ENCODE peak calls at places on chromosomes 4 and X, in four cellular contexts. Z, D, R and J are unnamed samples.

GRCh38 chr4:134313591-134313990 is 112.0 kb upstream of the PABPC4L start:
- DNase-seq in R (no peak), Z (no peak), D (no peak), J (no peak)

GRCh38 chrX:148499638-148500427 is 584 bp upstream of the AFF2 start:
- DNase-seq in Z (no peak), D (no peak), R (no peak), J (no peak)

GRCh38 chr4:149135062-149135461 is 680.6 kb downstream of the IQCM start:
- DNase-seq in R (no peak), D (no peak), Z (no peak), J (no peak)

GRCh38 chr4:182914357-182914756 is 2.8 kb downstream of the DCTD start:
- DNase-seq in Z (no peak), D (no peak), R (no peak), J (no peak)

GRCh38 chr4:185237185-185237584 is 27.8 kb downstream of the SNX25 start:
- DNase-seq in Z (no peak), R (no peak), D (no peak), J (no peak)

GRCh38 chrX:130300010-130300282 is 31.2 kb upstream of the ZNF280C start:
- DNase-seq in D (no peak), R (no peak), Z (no peak), J (no peak)

GRCh38 chr4:114474401-114474800 is 124.2 kb upstream of the UGT8 start:
- DNase-seq in R (no peak), D (no peak), Z (no peak), J (no peak)

GRCh38 chr4:141356936-141357335 is 136.2 kb downstream of the ZNF330 start:
- DNase-seq in D (no peak), R (no peak), Z (no peak), J (no peak)

GRCh38 chrX:120120223-120120622 is 4.5 kb upstream of the RHOXF1 start:
- DNase-seq in D (no peak), Z (no peak), R (no peak), J (no peak)

GRCh38 chrX:68833855-68834331 is 5.1 kb downstream of the EFNB1 start:
- DNase-seq in D (no peak), Z (no peak), R (no peak), J (no peak)
- H3K4me3 ChIP-seq in D (no peak), Z (no peak), R (no peak), J (no peak)

GRCh38 chr4:10018818-10019438 is 2.4 kb downstream of the SLC2A9 start:
- DNase-seq in R (peak), D (peak), Z (peak), J (peak)
- H3K4me3 ChIP-seq in R (peak), D (peak), Z (peak), J (peak)

GRCh38 chr4:8441499-8442091 is 1.0 kb downstream of the TRMT44 start:
- DNase-seq in R (no peak), Z (no peak), D (no peak), J (no peak)

GRCh38 chr4:8439914-8440490 is 521 bp downstream of the ACOX3 start:
- DNase-seq in D (no peak), R (no peak), Z (no peak), J (no peak)

GRCh38 chr4:8440491-8441311 is at the start of the genes ACOX3 and TRMT44:
- DNase-seq in D (no peak), Z (peak), R (peak), J (peak)

GRCh38 chr4:8438743-8439142 is 1.8 kb downstream of the ACOX3 start:
- DNase-seq in Z (peak), R (no peak), D (no peak), J (no peak)

DNA sequence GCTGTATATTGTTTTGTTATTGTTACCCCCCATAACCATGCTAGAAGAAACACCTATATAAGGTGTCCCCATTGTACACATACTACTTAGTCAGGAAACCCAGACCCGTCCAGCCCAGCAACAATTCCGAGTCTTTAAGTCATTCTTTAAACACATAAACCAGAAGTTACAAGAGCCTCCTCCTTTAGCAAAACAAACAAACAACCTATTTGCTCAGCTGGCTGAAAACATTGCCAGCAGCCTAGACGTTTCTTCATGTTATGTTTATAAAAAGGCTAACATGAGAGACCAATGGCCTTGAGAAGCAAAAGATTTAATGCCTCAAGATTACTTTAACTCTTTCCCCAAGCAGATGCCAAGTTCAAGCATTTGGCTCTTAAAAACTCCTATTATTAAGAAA is 1.4 kb downstream of the ACOX3 start:
- DNase-seq in Z (peak), D (no peak), R (no peak), J (no peak)
- H3K4me3 ChIP-seq in Z (no peak), D (no peak), R (no peak), J (peak)

DNA sequence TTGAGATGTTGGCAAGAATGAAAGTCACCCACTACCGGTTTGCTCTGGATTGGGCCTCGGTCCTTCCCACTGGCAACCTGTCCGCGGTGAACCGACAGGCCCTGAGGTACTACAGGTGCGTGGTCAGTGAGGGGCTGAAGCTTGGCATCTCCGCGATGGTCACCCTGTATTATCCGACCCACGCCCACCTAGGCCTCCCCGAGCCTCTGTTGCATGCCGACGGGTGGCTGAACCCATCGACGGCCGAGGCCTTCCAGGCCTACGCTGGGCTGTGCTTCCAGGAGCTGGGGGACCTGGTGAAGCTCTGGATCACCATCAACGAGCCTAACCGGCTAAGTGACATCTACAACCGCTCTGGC is 12.3 kb downstream of the RPL9 start:
- DNase-seq in R (no peak), D (no peak), Z (peak), J (no peak)
- H3K4me3 ChIP-seq in R (peak), D (no peak), Z (peak), J (peak)

GRCh38 chrX:110001702-110002299 is 1.1 kb upstream of the TMEM164 start:
- DNase-seq in D (no peak), R (no peak), Z (no peak), J (no peak)
- H3K4me3 ChIP-seq in D (peak), R (peak), Z (peak), J (peak)

GRCh38 chrX:13651150-13651549 is 1.8 kb upstream of the TCEANC start:
- DNase-seq in R (no peak), Z (no peak), D (no peak), J (no peak)

GRCh38 chrX:13650318-13650717 is 2.6 kb upstream of the TCEANC start:
- DNase-seq in R (no peak), D (no peak), Z (no peak), J (no peak)

GRCh38 chrX:13653022-13653693 is at the start of gene TCEANC:
- DNase-seq in R (peak), Z (peak), D (no peak), J (peak)

GRCh38 chrX:13649823-13650222 is 3.1 kb upstream of the TCEANC start:
- DNase-seq in Z (no peak), D (no peak), R (no peak), J (no peak)

DNA sequence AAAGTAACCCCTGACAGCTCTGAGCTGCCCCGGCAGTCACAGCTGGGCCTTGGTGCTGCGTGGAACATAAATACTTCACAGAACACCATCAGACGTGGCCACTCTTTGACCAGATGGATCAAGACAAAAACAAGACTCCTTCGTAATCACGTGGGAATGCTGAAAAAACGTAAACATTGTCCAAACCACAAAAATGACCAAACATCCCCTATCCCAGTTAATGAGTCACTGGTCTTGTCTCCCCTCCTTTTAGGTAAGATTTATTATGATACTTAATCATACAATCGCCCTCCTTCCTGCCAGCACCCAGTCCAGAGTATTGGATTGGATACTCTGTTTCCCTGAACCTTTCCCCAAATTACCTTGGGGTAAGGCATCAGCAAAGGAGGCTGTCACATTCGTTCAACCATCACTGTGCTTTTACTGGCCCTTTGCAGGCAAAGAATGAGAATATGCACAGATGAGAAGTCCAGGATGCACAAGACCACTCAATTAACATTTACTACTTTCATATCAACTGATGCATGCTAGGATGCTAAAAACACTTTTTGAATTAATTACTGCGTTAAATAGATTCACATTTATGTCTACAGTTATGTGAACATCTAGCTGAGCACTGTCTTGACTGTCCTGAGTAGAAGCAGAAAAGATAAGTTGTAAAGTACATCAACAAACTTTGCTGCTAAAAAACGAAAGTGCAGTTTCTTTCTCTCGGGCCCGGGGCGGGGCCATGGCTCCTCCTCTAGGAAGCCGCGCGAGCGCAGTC is 502 bp upstream of the TCEANC start:
- DNase-seq in R (no peak), D (no peak), Z (no peak), J (no peak)
- H3K4me3 ChIP-seq in R (peak), D (peak), Z (peak), J (peak)